ENCODE peak calls at places on chromosome 1, in six cellular contexts. L, E, R, C, M and F are unnamed samples.

GRCh38 chr1:237799762-237800474 is 90.8 kb downstream of the ZP4 start:
- DNase-seq in L (no peak), E (peak), R (peak), C (peak), M (no peak), F (peak)

GRCh38 chr1:15680131-15680530 is 4.0 kb upstream of the PLEKHM2 start:
- DNase-seq in L (peak), E (no peak), R (no peak), C (no peak), M (peak), F (no peak)

GRCh38 chr1:225754940-225755635 is 22.5 kb upstream of the SRP9 start:
- DNase-seq in L (peak), E (no peak), R (peak), C (peak), M (peak), F (no peak)

GRCh38 chr1:97245682-97246081 is 524.1 kb downstream of the PTBP2 start:
- DNase-seq in L (peak), E (no peak), R (no peak), C (no peak), M (no peak), F (no peak)

GRCh38 chr1:167654975-167655575 is 25.0 kb downstream of the RCSD1 start:
- DNase-seq in L (no peak), E (no peak), R (no peak), C (peak), M (no peak), F (no peak)

GRCh38 chr1:222912730-222913129 is 97.9 kb downstream of the DISP1 start:
- DNase-seq in L (no peak), E (no peak), R (no peak), C (no peak), M (no peak), F (no peak)

GRCh38 chr1:94270801-94271203 is 33.4 kb upstream of the ARHGAP29 start:
- DNase-seq in L (no peak), E (no peak), R (no peak), C (no peak), M (peak), F (no peak)

GRCh38 chr1:104621221-104621620 is 871.5 kb downstream of the AMY1C start:
- DNase-seq in L (no peak), E (no peak), R (no peak), C (no peak), M (no peak), F (no peak)

GRCh38 chr1:27000817-27001460 is 7.4 kb downstream of the TRNP1 start:
- DNase-seq in L (no peak), E (no peak), R (no peak), C (no peak), M (peak), F (no peak)

GRCh38 chr1:109615879-109616278 is 3.5 kb downstream of the GNAT2 start:
- DNase-seq in L (no peak), E (no peak), R (peak), C (peak), M (no peak), F (no peak)

GRCh38 chr1:174656409-174657059 is 208.8 kb downstream of the GPR52 start:
- DNase-seq in L (no peak), E (no peak), R (no peak), C (no peak), M (no peak), F (no peak)

GRCh38 chr1:62064831-62065230 is 129.8 kb upstream of the L1TD1 start:
- DNase-seq in L (no peak), E (no peak), R (no peak), C (no peak), M (no peak), F (no peak)

GRCh38 chr1:109089242-109090015 is 1.1 kb upstream of the TMEM167B start:
- DNase-seq in L (no peak), E (peak), R (no peak), C (peak), M (peak), F (no peak)

GRCh38 chr1:25617626-25618432 is 1.2 kb downstream of the MAN1C1 start:
- DNase-seq in L (no peak), E (peak), R (no peak), C (peak), M (no peak), F (no peak)

GRCh38 chr1:154062309-154062708 is 71.7 kb downstream of the RPS27 start:
- DNase-seq in L (no peak), E (no peak), R (no peak), C (no peak), M (no peak), F (no peak)

GRCh38 chr1:226123212-226123560 is 60.7 kb downstream of the H3-3A start:
- DNase-seq in L (no peak), E (no peak), R (no peak), C (peak), M (no peak), F (no peak)

GRCh38 chr1:185463011-185463410 is 146.0 kb upstream of the IVNS1ABP start:
- DNase-seq in L (peak), E (no peak), R (no peak), C (no peak), M (no peak), F (no peak)

GRCh38 chr1:199157494-199157893 is 518.7 kb downstream of the PTPRC start:
- DNase-seq in L (no peak), E (no peak), R (no peak), C (no peak), M (no peak), F (no peak)

GRCh38 chr1:159132271-159132881 is 39.0 kb upstream of the CADM3 start:
- DNase-seq in L (peak), E (peak), R (peak), C (peak), M (peak), F (no peak)

GRCh38 chr1:178353524-178353923 is 143.2 kb downstream of the CLEC20A start:
- DNase-seq in L (no peak), E (no peak), R (no peak), C (no peak), M (no peak), F (no peak)

GRCh38 chr1:150963535-150964489 is 10.8 kb downstream of the CERS2 start:
- DNase-seq in L (no peak), E (no peak), R (no peak), C (no peak), M (no peak), F (no peak)

GRCh38 chr1:42379794-42380616 is 587 bp upstream of the RIMKLA start:
- DNase-seq in L (peak), E (peak), R (peak), C (peak), M (no peak), F (peak)

GRCh38 chr1:112788561-112788960 is 73.4 kb upstream of the PPM1J start:
- DNase-seq in L (no peak), E (no peak), R (no peak), C (no peak), M (peak), F (no peak)

GRCh38 chr1:247387500-247387899 is 28.5 kb upstream of the NLRP3 start:
- DNase-seq in L (no peak), E (no peak), R (no peak), C (no peak), M (no peak), F (no peak)

GRCh38 chr1:41102208-41102607 is 80.7 kb upstream of the SLFNL1 start:
- DNase-seq in L (peak), E (no peak), R (no peak), C (peak), M (peak), F (no peak)

GRCh38 chr1:33502726-33503125 is 30.3 kb downstream of the ZSCAN20 start:
- DNase-seq in L (peak), E (no peak), R (no peak), C (no peak), M (no peak), F (no peak)

GRCh38 chr1:33724348-33724747 is 139.5 kb upstream of the HMGB4 start:
- DNase-seq in L (no peak), E (no peak), R (no peak), C (no peak), M (no peak), F (no peak)

GRCh38 chr1:208135354-208135753 is 108.8 kb downstream of the PLXNA2 start:
- DNase-seq in L (peak), E (no peak), R (no peak), C (peak), M (peak), F (no peak)

GRCh38 chr1:222306011-222306410 is 241.9 kb downstream of the HHIPL2 start:
- DNase-seq in L (no peak), E (no peak), R (no peak), C (no peak), M (no peak), F (no peak)

GRCh38 chr1:56380556-56380955 is 198.8 kb downstream of the PLPP3 start:
- DNase-seq in L (no peak), E (no peak), R (no peak), C (no peak), M (no peak), F (no peak)

GRCh38 chr1:53395671-53396215 is 63.5 kb upstream of the DMRTB1 start:
- DNase-seq in L (no peak), E (no peak), R (no peak), C (no peak), M (no peak), F (no peak)

GRCh38 chr1:115714572-115715141 is 53.9 kb downstream of the CASQ2 start:
- DNase-seq in L (no peak), E (no peak), R (no peak), C (no peak), M (no peak), F (no peak)